ENCODE peak calls at places on chromosomes 6 and 20, in five cellular contexts. Z is A549, J is HepG2, Q is GM12878, T is K562. I is an unnamed sample. For H3K4me1, the result is how much of the 10 kb centered on the place peaks cover.

GRCh38 chr6:143062551-143062950 is 1.9 kb downstream of the AIG1 start:
- DNase-seq in Z (no peak), J (no peak), Q (no peak), T (no peak), I (no peak)

GRCh38 chr6:108186226-108186625 is 20.4 kb downstream of the NR2E1 start:
- DNase-seq in Z (no peak), J (no peak), Q (no peak), T (no peak), I (no peak)

GRCh38 chr20:8997720-8998119 is 71.2 kb upstream of the PLCB4 start:
- DNase-seq in Z (no peak), J (no peak), Q (no peak), T (no peak), I (no peak)

GRCh38 chr6:28769626-28770402 is 154.0 kb downstream of the TRIM27 start:
- DNase-seq in Z (peak), J (no peak), Q (no peak), T (peak), I (peak)

GRCh38 chr20:44176833-44177533 is 10.0 kb downstream of the JPH2 start:
- DNase-seq in Z (no peak), J (no peak), Q (no peak), T (no peak), I (no peak)

GRCh38 chr6:74805841-74806696 is 399.8 kb downstream of the COL12A1 start:
- DNase-seq in Z (no peak), J (no peak), Q (no peak), T (no peak), I (no peak)

GRCh38 chr6:35370124-35370741 is 27.9 kb downstream of the PPARD start:
- DNase-seq in Z (peak), J (peak), Q (no peak), T (no peak), I (peak)

GRCh38 chr6:28446818-28447511 is 3.7 kb upstream of the ZSCAN23 start:
- DNase-seq in Z (no peak), J (no peak), Q (no peak), T (no peak), I (peak)

GRCh38 chr6:153941768-153942167 is 97.3 kb upstream of the OPRM1 start:
- DNase-seq in Z (no peak), J (peak), Q (no peak), T (no peak), I (no peak)

GRCh38 chr20:38181207-38181693 is 16.2 kb upstream of the TGM2 start:
- DNase-seq in Z (no peak), J (no peak), Q (peak), T (no peak), I (no peak)

GRCh38 chr20:11301699-11302098 is 616.0 kb upstream of the BTBD3 start:
- DNase-seq in Z (no peak), J (no peak), Q (no peak), T (no peak), I (no peak)

GRCh38 chr6:54404791-54405190 is 96.5 kb downstream of the TINAG start:
- DNase-seq in Z (no peak), J (no peak), Q (no peak), T (no peak), I (no peak)

GRCh38 chr6:32700391-32701040 is 34.1 kb upstream of the HLA-DQB1 start:
- DNase-seq in Z (peak), J (peak), Q (no peak), T (peak), I (peak)

GRCh38 chr20:23147964-23148720 is 62.0 kb upstream of the CD93 start:
- DNase-seq in Z (peak), J (peak), Q (peak), T (peak), I (peak)

GRCh38 chr6:11288065-11288464 is 55.6 kb upstream of the NEDD9 start:
- DNase-seq in Z (no peak), J (no peak), Q (no peak), T (no peak), I (no peak)

GRCh38 chr6:107114872-107115694 is at the start of gene BEND3:
- DNase-seq in Z (no peak), J (no peak), Q (no peak), T (peak), I (no peak)

GRCh38 chr6:41488392-41489129 is 57.6 kb upstream of the FOXP4 start:
- DNase-seq in Z (no peak), J (peak), Q (peak), T (no peak), I (peak)

GRCh38 chr6:108832738-108833137 is 15.5 kb upstream of the ARMC2 start:
- DNase-seq in Z (no peak), J (no peak), Q (no peak), T (no peak), I (no peak)

GRCh38 chr6:106973018-106973840 is 1.3 kb downstream of the CD24 start:
- DNase-seq in Z (peak), J (no peak), Q (no peak), T (no peak), I (no peak)

GRCh38 chr6:79656134-79656533 is 25.0 kb downstream of the SH3BGRL2 start:
- DNase-seq in Z (no peak), J (no peak), Q (no peak), T (no peak), I (no peak)

GRCh38 chr20:8331740-8332412 is 199.8 kb downstream of the PLCB1 start:
- DNase-seq in Z (no peak), J (peak), Q (no peak), T (no peak), I (peak)

GRCh38 chr20:57162253-57162652 is 104.2 kb downstream of the BMP7 start:
- DNase-seq in Z (no peak), J (no peak), Q (no peak), T (no peak), I (no peak)

GRCh38 chr20:43843096-43843964 is 71.3 kb upstream of the TOX2 start:
- DNase-seq in Z (no peak), J (no peak), Q (no peak), T (no peak), I (peak)

GRCh38 chr20:35307666-35308653 is 15.7 kb upstream of the FAM83C start:
- DNase-seq in Z (no peak), J (no peak), Q (no peak), T (no peak), I (peak)

GRCh38 chr6:121236984-121237383 is 97.3 kb downstream of the TBC1D32 start:
- DNase-seq in Z (no peak), J (no peak), Q (no peak), T (no peak), I (no peak)

GRCh38 chr6:108169801-108170606 is 4.2 kb downstream of the NR2E1 start:
- DNase-seq in Z (no peak), J (no peak), Q (no peak), T (no peak), I (no peak)

GRCh38 chr6:27312146-27312949 is at the start of gene POM121L2:
- DNase-seq in Z (peak), J (peak), Q (no peak), T (no peak), I (peak)

GRCh38 chr20:33827629-33828325 is 16.6 kb downstream of the CHMP4B start:
- DNase-seq in Z (no peak), J (no peak), Q (no peak), T (no peak), I (peak)

DNA sequence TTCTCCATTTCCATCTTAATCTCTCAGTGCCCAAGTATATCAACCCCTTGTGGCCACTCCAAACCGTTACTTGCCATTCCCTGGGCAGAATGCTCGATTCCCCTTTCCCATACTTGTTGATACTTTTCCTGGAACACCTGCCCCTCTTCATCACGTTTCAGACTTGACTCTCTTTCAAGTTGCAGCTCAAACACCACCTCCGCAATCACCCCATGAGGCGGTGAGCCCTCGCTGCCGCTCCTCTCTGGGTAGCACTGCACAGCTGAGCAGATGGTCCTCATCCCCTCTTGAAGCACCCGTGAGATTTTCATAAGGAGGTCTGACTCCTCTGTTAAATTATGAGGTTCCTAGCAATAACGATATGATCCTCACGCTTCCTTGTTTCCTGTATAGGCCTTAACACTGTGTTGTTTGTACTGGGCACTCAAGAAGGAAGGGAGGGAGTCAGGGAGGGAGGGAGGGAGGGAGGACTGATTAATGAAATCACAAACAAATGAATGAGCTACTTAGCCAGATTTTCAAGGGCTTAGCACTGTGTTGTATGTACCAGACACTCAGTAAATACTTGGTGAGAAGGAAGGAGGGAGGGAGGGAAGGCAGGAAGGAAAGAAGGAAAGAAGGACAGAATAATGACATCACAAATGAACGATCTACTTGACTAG is 8.0 kb upstream of the UQCC2 start:
- DNase-seq in Z (no peak), J (no peak), Q (no peak), T (no peak), I (no peak)
- H3K4me1 ChIP-seq in Z (under half), J (under half), Q (under half), T (under half), I (under half)

DNA sequence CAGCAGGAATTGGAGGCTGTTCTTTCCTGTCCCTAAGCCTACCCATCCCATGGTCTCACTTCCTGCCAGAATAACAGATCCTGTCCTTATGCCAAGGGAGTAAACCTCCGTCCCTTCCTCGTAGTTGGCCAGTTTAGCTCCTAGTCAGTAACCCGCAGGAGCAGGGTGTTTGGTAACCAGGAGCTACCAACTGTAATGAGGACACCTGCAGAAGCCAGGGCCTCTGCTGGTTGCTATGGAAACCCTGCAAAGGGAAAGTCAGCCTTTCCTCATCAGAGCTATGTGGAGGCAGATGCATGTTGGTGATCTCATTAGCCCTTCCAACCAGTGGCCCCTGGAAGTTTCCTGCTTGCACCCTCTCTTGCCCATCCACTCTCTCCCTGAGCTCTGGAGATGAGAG is 368.2 kb upstream of the SULF2 start:
- DNase-seq in Z (no peak), J (no peak), Q (no peak), T (no peak), I (no peak)
- TF ChIP-seq BHLHE40 in Z (no peak), J (no peak), Q (no peak), T (no peak), I (no peak)

DNA sequence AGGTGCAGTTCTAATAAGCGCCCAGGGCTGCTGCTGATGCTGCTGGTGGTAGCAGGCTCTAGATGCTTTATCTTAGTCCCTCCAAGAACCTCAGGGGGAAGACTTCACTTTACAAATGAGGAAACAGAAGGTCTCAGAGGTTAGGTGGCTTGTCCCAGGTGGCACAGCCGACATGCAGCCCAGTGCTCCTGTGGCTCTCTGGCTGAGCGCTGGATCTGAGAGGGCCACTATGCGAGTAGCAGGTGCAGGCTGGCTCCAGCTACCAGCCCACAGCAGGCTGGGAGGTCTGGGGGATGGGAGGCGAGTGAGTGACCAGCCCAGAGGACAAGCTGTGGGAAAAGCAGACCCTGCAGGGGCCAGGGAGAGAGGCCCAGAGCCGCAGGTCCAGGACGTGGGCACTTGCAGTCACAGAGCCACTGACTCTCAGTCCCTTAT is 90.9 kb downstream of the PRND start:
- DNase-seq in Z (no peak), J (no peak), Q (no peak), T (no peak), I (no peak)
- H3K4me1 ChIP-seq in Z (under half), J (under half), Q (half or more), T (under half), I (under half)

DNA sequence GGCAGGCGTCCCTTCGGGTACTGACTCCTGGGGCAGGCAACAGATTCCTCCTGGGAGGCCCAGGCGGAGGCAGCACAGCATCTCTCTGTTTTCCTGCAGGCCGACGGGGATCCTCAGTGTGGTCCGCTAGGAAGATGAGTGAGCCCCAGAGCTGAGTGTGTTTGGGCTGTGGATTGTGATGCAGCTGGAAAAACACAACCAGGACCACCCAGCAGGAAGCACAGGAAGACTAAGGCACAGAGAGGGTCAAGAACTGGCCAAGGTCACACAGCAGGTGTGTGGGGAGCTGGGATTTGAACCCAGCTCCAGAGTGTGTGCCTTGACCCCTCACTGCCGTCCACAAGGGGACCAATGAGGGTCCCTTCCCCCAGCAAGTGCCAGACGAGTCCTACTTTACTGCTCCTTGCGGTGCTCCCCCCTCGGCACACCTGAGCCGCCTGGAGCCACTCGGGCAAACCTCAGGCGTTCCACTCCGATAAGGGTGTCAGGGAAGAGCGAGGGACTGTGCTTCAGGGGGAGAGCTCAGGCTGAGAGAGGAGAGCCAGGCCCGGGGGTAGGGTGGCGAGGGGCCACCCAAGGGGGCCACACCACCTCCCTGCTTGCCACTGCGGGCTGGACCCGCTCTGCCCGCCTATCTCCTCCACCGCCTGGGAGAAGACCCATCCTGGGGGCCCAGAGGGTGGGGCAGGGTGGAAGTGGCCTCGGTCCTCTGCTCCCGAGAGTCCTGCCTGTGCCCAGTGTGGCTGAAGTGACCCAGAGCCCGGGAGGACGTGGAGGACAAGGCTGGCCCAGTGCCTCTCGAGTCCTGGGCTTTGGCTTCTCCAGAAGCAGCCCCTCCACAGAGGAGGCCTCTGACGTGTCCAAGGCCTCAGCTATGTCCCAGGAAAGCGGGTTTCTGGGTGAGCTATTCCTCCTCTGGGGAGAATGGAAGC is 63.3 kb downstream of the YTHDF1 start:
- DNase-seq in Z (no peak), J (no peak), Q (no peak), T (no peak), I (no peak)
- TF ChIP-seq BHLHE40 in Z (no peak), J (no peak), Q (no peak), T (no peak), I (no peak)

DNA sequence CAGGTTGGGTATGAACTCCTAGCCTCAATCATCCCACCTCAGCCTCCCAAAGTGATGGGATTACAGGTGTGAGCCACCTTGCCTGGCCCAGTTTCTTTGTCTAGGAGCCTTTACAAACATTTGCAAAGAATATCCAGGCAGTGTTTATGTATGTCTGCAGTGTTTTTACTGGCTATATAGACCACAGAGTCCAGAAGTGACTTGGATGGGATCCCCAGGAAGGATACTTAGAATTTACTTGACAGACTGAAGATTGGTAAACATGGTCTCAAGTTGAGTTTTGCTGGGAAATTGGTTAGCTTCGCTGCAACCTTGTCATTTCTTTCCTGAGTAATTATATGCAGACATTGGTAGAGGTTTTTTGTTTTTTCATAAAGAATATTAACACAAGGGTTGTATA is 23.8 kb downstream of the JARID2 start:
- DNase-seq in Z (no peak), J (no peak), Q (no peak), T (no peak), I (no peak)
- H3K4me1 ChIP-seq in Z (under half), J (half or more), Q (under half), T (under half), I (under half)

GRCh38 chr6:166620478-166621113 is 6.5 kb downstream of the RPS6KA2 start:
- DNase-seq in Z (no peak), J (no peak), Q (no peak), T (no peak), I (no peak)
- TF ChIP-seq BHLHE40 in Z (no peak), J (no peak), Q (no peak), T (no peak), I (no peak)

GRCh38 chr20:47328841-47329448 is 27.6 kb downstream of the ZMYND8 start:
- DNase-seq in Z (no peak), J (no peak), Q (no peak), T (no peak), I (no peak)

GRCh38 chr20:47325242-47325641 is 31.3 kb downstream of the ZMYND8 start:
- DNase-seq in Z (no peak), J (no peak), Q (no peak), T (no peak), I (no peak)

GRCh38 chr20:47326718-47327137 is 29.8 kb downstream of the ZMYND8 start:
- DNase-seq in Z (no peak), J (no peak), Q (no peak), T (no peak), I (peak)

GRCh38 chr20:47330071-47330470 is 26.4 kb downstream of the ZMYND8 start:
- DNase-seq in Z (no peak), J (no peak), Q (no peak), T (no peak), I (no peak)

DNA sequence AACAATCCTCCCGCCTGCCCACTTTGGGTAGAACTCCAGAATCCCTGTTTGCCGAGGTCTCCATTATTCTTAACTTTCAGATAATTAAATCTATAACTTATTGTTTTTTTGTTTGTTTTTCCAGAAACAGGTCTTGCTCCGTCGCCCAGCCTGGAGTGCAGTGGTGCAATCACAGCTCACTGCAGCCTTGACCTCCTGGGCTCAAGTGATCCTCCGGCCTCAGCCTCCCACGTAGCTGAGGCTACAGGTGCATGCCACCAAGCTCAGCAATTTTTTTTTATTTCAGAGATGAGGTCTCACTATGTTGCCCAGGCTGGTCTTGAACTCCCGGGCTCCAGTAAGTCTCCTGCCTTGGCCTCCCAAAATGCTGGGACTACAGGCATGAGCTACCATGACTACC is 28.8 kb downstream of the ZMYND8 start:
- DNase-seq in Z (no peak), J (no peak), Q (no peak), T (no peak), I (no peak)
- H3K4me1 ChIP-seq in Z (half or more), J (half or more), Q (under half), T (half or more), I (under half)

DNA sequence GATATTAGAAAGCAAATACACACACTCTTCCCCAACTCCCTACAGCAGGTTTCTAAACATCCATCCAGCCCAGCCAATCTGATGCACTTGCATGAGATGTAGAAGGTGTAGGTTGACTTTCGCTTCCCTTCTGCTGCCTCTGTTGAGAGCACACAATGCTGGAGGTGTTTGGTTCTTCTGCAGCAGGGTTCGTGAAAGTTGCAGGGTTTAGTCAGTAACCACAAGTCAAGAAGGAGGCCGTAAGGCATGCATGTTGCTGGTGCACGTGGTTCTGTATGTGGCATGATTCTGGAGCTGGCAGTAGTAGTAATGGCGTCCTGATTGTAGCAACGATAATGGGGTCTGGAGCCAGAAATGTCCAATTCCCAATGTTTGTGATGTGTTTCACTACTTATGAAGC is 53.0 kb downstream of the DEK start:
- DNase-seq in Z (no peak), J (no peak), Q (peak), T (no peak), I (no peak)
- TF ChIP-seq BHLHE40 in Z (no peak), J (no peak), Q (peak), T (no peak), I (no peak)

DNA sequence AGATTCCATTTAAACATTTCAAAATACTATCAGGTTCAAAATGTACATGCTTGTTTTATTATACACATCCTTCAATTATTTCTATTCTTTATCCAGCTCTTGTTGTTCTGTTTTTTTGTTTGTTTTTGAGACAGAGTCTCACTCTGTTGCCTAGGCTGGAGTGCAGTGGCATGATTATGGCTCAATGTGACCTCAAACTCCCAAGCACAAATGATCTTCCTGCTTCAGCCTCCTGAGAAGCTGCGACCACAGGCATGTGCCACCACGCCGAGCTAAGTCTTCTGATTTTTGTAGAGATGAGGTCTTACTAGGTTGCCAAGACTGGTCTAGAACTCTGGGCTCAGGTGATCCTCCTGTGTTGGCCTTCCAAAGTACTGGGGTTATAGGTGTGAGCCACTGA is 44.1 kb upstream of the SMIM29 start:
- DNase-seq in Z (no peak), J (no peak), Q (no peak), T (no peak), I (no peak)
- H3K4me1 ChIP-seq in Z (under half), J (under half), Q (under half), T (under half), I (under half)

GRCh38 chr6:132446136-132446535 is 44.9 kb upstream of the MOXD1 start:
- DNase-seq in Z (no peak), J (no peak), Q (no peak), T (no peak), I (no peak)
- TF ChIP-seq BHLHE40 in Z (no peak), J (no peak), Q (no peak), T (no peak), I (no peak)

I was measured in IMR-90.